ENCODE peak calls at places on chromosomes 12 and 14, in five cellular contexts. One of them, this sample, is unnamed.

GRCh38 chr14:60648169-60648933 is 926 bp downstream of the SIX1 start:
- DNase-seq in astrocyte: no peak
- DNase-seq in neural progenitor cell: peak
- DNase-seq in mammary epithelial cell: peak
- DNase-seq in OCI-LY7: no peak
- DNase-seq in this sample: no peak

GRCh38 chr12:50192241-50192640 is 25.1 kb upstream of the CERS5 start:
- DNase-seq in astrocyte: no peak
- DNase-seq in neural progenitor cell: no peak
- DNase-seq in OCI-LY7: no peak
- DNase-seq in mammary epithelial cell: no peak
- DNase-seq in this sample: no peak

GRCh38 chr12:25959069-25959961 is 833 bp downstream of the RASSF8 start:
- DNase-seq in astrocyte: peak
- DNase-seq in mammary epithelial cell: peak
- DNase-seq in OCI-LY7: no peak
- DNase-seq in neural progenitor cell: peak
- DNase-seq in this sample: no peak

GRCh38 chr14:35927727-35928126 is 101.6 kb downstream of the BRMS1L start:
- DNase-seq in astrocyte: no peak
- DNase-seq in OCI-LY7: no peak
- DNase-seq in neural progenitor cell: no peak
- DNase-seq in mammary epithelial cell: peak
- DNase-seq in this sample: no peak

GRCh38 chr14:87896393-87897380 is 96.3 kb downstream of the GALC start:
- DNase-seq in astrocyte: peak
- DNase-seq in mammary epithelial cell: peak
- DNase-seq in neural progenitor cell: peak
- DNase-seq in OCI-LY7: peak
- DNase-seq in this sample: no peak

GRCh38 chr14:69685716-69686115 is 74.3 kb downstream of the SUSD6 start:
- DNase-seq in astrocyte: peak
- DNase-seq in neural progenitor cell: no peak
- DNase-seq in OCI-LY7: no peak
- DNase-seq in mammary epithelial cell: peak
- DNase-seq in this sample: peak

GRCh38 chr14:93759781-93760307 is 28.4 kb downstream of the PRIMA1 start:
- DNase-seq in neural progenitor cell: no peak
- DNase-seq in astrocyte: no peak
- DNase-seq in OCI-LY7: no peak
- DNase-seq in mammary epithelial cell: no peak
- DNase-seq in this sample: no peak

GRCh38 chr12:40622246-40622838 is 69.9 kb upstream of the CNTN1 start:
- DNase-seq in OCI-LY7: peak
- DNase-seq in neural progenitor cell: peak
- DNase-seq in mammary epithelial cell: peak
- DNase-seq in astrocyte: peak
- DNase-seq in this sample: no peak

GRCh38 chr12:108972226-108972757 is 48.6 kb downstream of the SVOP start:
- DNase-seq in mammary epithelial cell: no peak
- DNase-seq in astrocyte: no peak
- DNase-seq in neural progenitor cell: no peak
- DNase-seq in OCI-LY7: peak
- DNase-seq in this sample: no peak

GRCh38 chr12:69007166-69007857 is 74.3 kb upstream of the CPM start:
- DNase-seq in neural progenitor cell: peak
- DNase-seq in astrocyte: peak
- DNase-seq in mammary epithelial cell: peak
- DNase-seq in OCI-LY7: peak
- DNase-seq in this sample: no peak

GRCh38 chr12:42735869-42736361 is 146.4 kb upstream of the PRICKLE1 start:
- DNase-seq in OCI-LY7: no peak
- DNase-seq in astrocyte: peak
- DNase-seq in neural progenitor cell: peak
- DNase-seq in mammary epithelial cell: peak
- DNase-seq in this sample: no peak

GRCh38 chr12:54052745-54053624 is 650 bp upstream of the HOXC4 start:
- DNase-seq in mammary epithelial cell: no peak
- DNase-seq in neural progenitor cell: no peak
- DNase-seq in astrocyte: no peak
- DNase-seq in OCI-LY7: peak
- DNase-seq in this sample: no peak

GRCh38 chr14:92960706-92961566 is 38.0 kb downstream of the CHGA start:
- DNase-seq in astrocyte: peak
- DNase-seq in mammary epithelial cell: peak
- DNase-seq in OCI-LY7: no peak
- DNase-seq in neural progenitor cell: no peak
- DNase-seq in this sample: no peak

GRCh38 chr12:94203796-94204195 is 55.4 kb downstream of the PLXNC1 start:
- DNase-seq in astrocyte: no peak
- DNase-seq in neural progenitor cell: no peak
- DNase-seq in mammary epithelial cell: no peak
- DNase-seq in OCI-LY7: no peak
- DNase-seq in this sample: no peak

GRCh38 chr12:124646385-124647230 is 79.2 kb upstream of the NCOR2 start:
- DNase-seq in neural progenitor cell: no peak
- DNase-seq in mammary epithelial cell: no peak
- DNase-seq in OCI-LY7: no peak
- DNase-seq in astrocyte: no peak
- DNase-seq in this sample: no peak

GRCh38 chr12:53232641-53233538 is 881 bp upstream of the RARG start:
- DNase-seq in neural progenitor cell: peak
- DNase-seq in OCI-LY7: no peak
- DNase-seq in astrocyte: no peak
- DNase-seq in mammary epithelial cell: peak
- DNase-seq in this sample: no peak

GRCh38 chr12:119334459-119335170 is at the start of gene CCDC60:
- DNase-seq in neural progenitor cell: peak
- DNase-seq in astrocyte: no peak
- DNase-seq in OCI-LY7: no peak
- DNase-seq in mammary epithelial cell: no peak
- DNase-seq in this sample: no peak

GRCh38 chr14:33938131-33938949 is 12.5 kb downstream of the EGLN3 start:
- DNase-seq in astrocyte: no peak
- DNase-seq in neural progenitor cell: peak
- DNase-seq in mammary epithelial cell: peak
- DNase-seq in OCI-LY7: no peak
- DNase-seq in this sample: no peak

GRCh38 chr12:123478762-123479161 is 20.8 kb downstream of the SNRNP35 start:
- DNase-seq in astrocyte: peak
- DNase-seq in mammary epithelial cell: no peak
- DNase-seq in neural progenitor cell: no peak
- DNase-seq in OCI-LY7: no peak
- DNase-seq in this sample: no peak

GRCh38 chr12:57795354-57795753 is 12.8 kb downstream of the TSFM start:
- DNase-seq in mammary epithelial cell: peak
- DNase-seq in astrocyte: no peak
- DNase-seq in OCI-LY7: no peak
- DNase-seq in neural progenitor cell: no peak
- DNase-seq in this sample: peak

GRCh38 chr14:60736494-60736893 is 1.9 kb downstream of the MNAT1 start:
- DNase-seq in OCI-LY7: no peak
- DNase-seq in neural progenitor cell: peak
- DNase-seq in astrocyte: peak
- DNase-seq in mammary epithelial cell: peak
- DNase-seq in this sample: no peak

GRCh38 chr12:73307260-73307659 is 1035.1 kb downstream of the TRHDE start:
- DNase-seq in mammary epithelial cell: no peak
- DNase-seq in OCI-LY7: no peak
- DNase-seq in astrocyte: no peak
- DNase-seq in neural progenitor cell: no peak
- DNase-seq in this sample: no peak

GRCh38 chr14:104222396-104223036 is 84.1 kb downstream of the KIF26A start:
- DNase-seq in astrocyte: no peak
- DNase-seq in neural progenitor cell: no peak
- DNase-seq in OCI-LY7: no peak
- DNase-seq in mammary epithelial cell: no peak
- DNase-seq in this sample: no peak

GRCh38 chr12:120925740-120926563 is 21.8 kb upstream of the SPPL3 start:
- DNase-seq in astrocyte: no peak
- DNase-seq in neural progenitor cell: no peak
- DNase-seq in OCI-LY7: no peak
- DNase-seq in mammary epithelial cell: peak
- DNase-seq in this sample: peak

GRCh38 chr12:124734224-124734788 is 129.4 kb downstream of the SCARB1 start:
- DNase-seq in OCI-LY7: no peak
- DNase-seq in astrocyte: no peak
- DNase-seq in mammary epithelial cell: no peak
- DNase-seq in neural progenitor cell: peak
- DNase-seq in this sample: no peak

GRCh38 chr14:65750906-65751305 is 338.4 kb downstream of the FUT8 start:
- DNase-seq in mammary epithelial cell: no peak
- DNase-seq in OCI-LY7: no peak
- DNase-seq in neural progenitor cell: no peak
- DNase-seq in astrocyte: no peak
- DNase-seq in this sample: no peak

GRCh38 chr12:4270670-4271432 is 2.7 kb upstream of the CCND2 start:
- DNase-seq in OCI-LY7: no peak
- DNase-seq in mammary epithelial cell: no peak
- DNase-seq in astrocyte: no peak
- DNase-seq in neural progenitor cell: peak
- DNase-seq in this sample: no peak

GRCh38 chr12:4388032-4388431 is 8.5 kb upstream of the FGF23 start:
- DNase-seq in neural progenitor cell: no peak
- DNase-seq in OCI-LY7: no peak
- DNase-seq in mammary epithelial cell: no peak
- DNase-seq in astrocyte: no peak
- DNase-seq in this sample: no peak

GRCh38 chr12:127761880-127762279 is 505.1 kb upstream of the TMEM132C start:
- DNase-seq in mammary epithelial cell: no peak
- DNase-seq in astrocyte: no peak
- DNase-seq in neural progenitor cell: no peak
- DNase-seq in OCI-LY7: no peak
- DNase-seq in this sample: no peak

GRCh38 chr14:51653096-51653814 is 1.5 kb downstream of the FRMD6 start:
- DNase-seq in OCI-LY7: peak
- DNase-seq in neural progenitor cell: peak
- DNase-seq in astrocyte: peak
- DNase-seq in mammary epithelial cell: peak
- DNase-seq in this sample: no peak

GRCh38 chr12:113048716-113049127 is 7.8 kb upstream of the DTX1 start:
- DNase-seq in astrocyte: peak
- DNase-seq in neural progenitor cell: peak
- DNase-seq in mammary epithelial cell: peak
- DNase-seq in OCI-LY7: peak
- DNase-seq in this sample: no peak

GRCh38 chr14:61927521-61927920 is 165.3 kb downstream of the SNAPC1 start:
- DNase-seq in astrocyte: peak
- DNase-seq in neural progenitor cell: peak
- DNase-seq in mammary epithelial cell: peak
- DNase-seq in OCI-LY7: no peak
- DNase-seq in this sample: peak

GRCh38 chr14:102408729-102409128 is 46.0 kb downstream of the TECPR2 start:
- DNase-seq in mammary epithelial cell: no peak
- DNase-seq in astrocyte: no peak
- DNase-seq in OCI-LY7: no peak
- DNase-seq in neural progenitor cell: no peak
- DNase-seq in this sample: no peak

GRCh38 chr12:106049105-106049504 is 89.6 kb downstream of the NUAK1 start:
- DNase-seq in mammary epithelial cell: no peak
- DNase-seq in astrocyte: no peak
- DNase-seq in OCI-LY7: no peak
- DNase-seq in neural progenitor cell: no peak
- DNase-seq in this sample: no peak

GRCh38 chr12:127515941-127516340 is 751.0 kb upstream of the TMEM132C start:
- DNase-seq in OCI-LY7: no peak
- DNase-seq in mammary epithelial cell: no peak
- DNase-seq in neural progenitor cell: no peak
- DNase-seq in astrocyte: peak
- DNase-seq in this sample: no peak

DNA sequence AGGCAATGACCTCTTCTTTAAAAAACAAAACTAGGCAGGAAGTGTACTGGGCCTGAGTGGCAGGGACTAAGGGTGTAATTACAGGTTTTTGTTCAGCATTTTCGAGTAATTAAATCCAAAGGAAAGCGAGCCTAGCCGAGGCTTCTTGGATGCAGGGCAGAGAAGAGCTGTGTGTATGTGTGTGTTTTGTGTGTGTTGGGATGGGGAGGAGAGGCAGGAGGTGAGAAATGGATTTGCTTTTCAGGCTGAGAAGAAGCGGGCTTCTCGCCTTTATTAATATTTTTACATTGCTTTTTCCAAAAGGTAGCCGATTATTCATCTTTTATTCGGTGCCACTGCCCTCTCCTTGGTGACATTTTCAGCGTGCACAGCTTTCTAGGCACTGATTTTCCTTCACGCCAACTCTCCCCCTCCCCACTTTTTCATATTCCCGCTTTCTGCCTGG is 8.9 kb upstream of the IRF2BPL start:
- DNase-seq in OCI-LY7: no peak
- DNase-seq in mammary epithelial cell: no peak
- DNase-seq in astrocyte: no peak
- DNase-seq in neural progenitor cell: no peak
- DNase-seq in this sample: no peak
- TF ChIP-seq CTCF in OCI-LY7: no peak
- TF ChIP-seq CTCF in mammary epithelial cell: no peak
- TF ChIP-seq CTCF in astrocyte: no peak
- TF ChIP-seq CTCF in neural progenitor cell: no peak
- TF ChIP-seq CTCF in this sample: no peak

GRCh38 chr12:30782316-30783173 is 27.8 kb upstream of the CAPRIN2 start:
- DNase-seq in neural progenitor cell: no peak
- DNase-seq in OCI-LY7: no peak
- DNase-seq in mammary epithelial cell: no peak
- DNase-seq in astrocyte: no peak
- DNase-seq in this sample: no peak
- H2AFZ ChIP-seq in neural progenitor cell: no peak
- H2AFZ ChIP-seq in OCI-LY7: no peak
- H2AFZ ChIP-seq in mammary epithelial cell: no peak
- H2AFZ ChIP-seq in astrocyte: no peak
- H2AFZ ChIP-seq in this sample: no peak

GRCh38 chr12:1698638-1699214 is 7.9 kb downstream of the ADIPOR2 start:
- DNase-seq in mammary epithelial cell: no peak
- DNase-seq in astrocyte: no peak
- DNase-seq in neural progenitor cell: no peak
- DNase-seq in OCI-LY7: no peak
- DNase-seq in this sample: no peak
- TF ChIP-seq CTCF in mammary epithelial cell: no peak
- TF ChIP-seq CTCF in astrocyte: no peak
- TF ChIP-seq CTCF in neural progenitor cell: no peak
- TF ChIP-seq CTCF in OCI-LY7: no peak
- TF ChIP-seq CTCF in this sample: no peak

GRCh38 chr14:58915646-58916045 is 272.8 kb upstream of the DAAM1 start:
- DNase-seq in mammary epithelial cell: no peak
- DNase-seq in neural progenitor cell: no peak
- DNase-seq in OCI-LY7: no peak
- DNase-seq in astrocyte: no peak
- DNase-seq in this sample: no peak

GRCh38 chr14:58918066-58918465 is 270.4 kb upstream of the DAAM1 start:
- DNase-seq in astrocyte: peak
- DNase-seq in OCI-LY7: no peak
- DNase-seq in mammary epithelial cell: peak
- DNase-seq in neural progenitor cell: no peak
- DNase-seq in this sample: peak

GRCh38 chr14:58912287-58912686 is 274.5 kb downstream of the DACT1 start:
- DNase-seq in OCI-LY7: no peak
- DNase-seq in neural progenitor cell: no peak
- DNase-seq in astrocyte: no peak
- DNase-seq in mammary epithelial cell: peak
- DNase-seq in this sample: peak

GRCh38 chr14:58912799-58913432 is 275.2 kb downstream of the DACT1 start:
- DNase-seq in astrocyte: no peak
- DNase-seq in OCI-LY7: no peak
- DNase-seq in neural progenitor cell: no peak
- DNase-seq in mammary epithelial cell: no peak
- DNase-seq in this sample: no peak

GRCh38 chr14:58914271-58914855 is 274.1 kb upstream of the DAAM1 start:
- DNase-seq in neural progenitor cell: peak
- DNase-seq in mammary epithelial cell: no peak
- DNase-seq in OCI-LY7: no peak
- DNase-seq in astrocyte: no peak
- DNase-seq in this sample: no peak
- H2AFZ ChIP-seq in neural progenitor cell: peak
- H2AFZ ChIP-seq in mammary epithelial cell: no peak
- H2AFZ ChIP-seq in OCI-LY7: no peak
- H2AFZ ChIP-seq in astrocyte: no peak
- H2AFZ ChIP-seq in this sample: no peak